ENCODE peak calls at places on chromosomes 7 and 10, in five cellular contexts. One of them, this sample, is unnamed.

GRCh38 chr7:24381919-24382505 is 98.0 kb downstream of the NPY start:
- DNase-seq in tibial nerve: no peak
- DNase-seq in mammary epithelial cell: peak; percentile 12
- DNase-seq in heart left ventricle: no peak
- DNase-seq in OCI-LY7: peak; percentile 79
- DNase-seq in this sample: no peak

GRCh38 chr7:82044497-82045080 is 274.7 kb upstream of the HGF start:
- DNase-seq in mammary epithelial cell: peak; percentile 29
- DNase-seq in tibial nerve: peak; percentile 76
- DNase-seq in heart left ventricle: peak; percentile 24
- DNase-seq in OCI-LY7: peak; percentile 37
- DNase-seq in this sample: no peak

GRCh38 chr7:44156453-44157010 is 15.4 kb upstream of the MYL7 start:
- DNase-seq in heart left ventricle: no peak
- DNase-seq in mammary epithelial cell: no peak
- DNase-seq in tibial nerve: no peak
- DNase-seq in OCI-LY7: no peak
- DNase-seq in this sample: no peak

GRCh38 chr7:33806284-33807157 is 98.8 kb upstream of the BMPER start:
- DNase-seq in heart left ventricle: peak; percentile 46
- DNase-seq in mammary epithelial cell: no peak
- DNase-seq in tibial nerve: no peak
- DNase-seq in OCI-LY7: no peak
- DNase-seq in this sample: no peak

GRCh38 chr10:36765777-36766176 is 359.6 kb upstream of the ANKRD30A start:
- DNase-seq in mammary epithelial cell: no peak
- DNase-seq in heart left ventricle: no peak
- DNase-seq in OCI-LY7: no peak
- DNase-seq in tibial nerve: no peak
- DNase-seq in this sample: no peak

GRCh38 chr10:124174071-124174566 is 80.7 kb upstream of the CHST15 start:
- DNase-seq in heart left ventricle: no peak
- DNase-seq in tibial nerve: no peak
- DNase-seq in OCI-LY7: no peak
- DNase-seq in mammary epithelial cell: no peak
- DNase-seq in this sample: peak; percentile 11

GRCh38 chr7:22802426-22802825 is 20.2 kb downstream of the TOMM7 start:
- DNase-seq in heart left ventricle: no peak
- DNase-seq in mammary epithelial cell: no peak
- DNase-seq in tibial nerve: no peak
- DNase-seq in OCI-LY7: no peak
- DNase-seq in this sample: no peak

GRCh38 chr10:27745719-27746363 is at the start of gene MKX:
- DNase-seq in tibial nerve: no peak
- DNase-seq in mammary epithelial cell: peak; percentile 41
- DNase-seq in OCI-LY7: no peak
- DNase-seq in heart left ventricle: peak; percentile 20
- DNase-seq in this sample: no peak

GRCh38 chr10:43137971-43138756 is at the start of gene CSGALNACT2:
- DNase-seq in OCI-LY7: peak; percentile 93
- DNase-seq in mammary epithelial cell: peak; percentile 85
- DNase-seq in heart left ventricle: peak; percentile 85
- DNase-seq in tibial nerve: peak; percentile 79
- DNase-seq in this sample: peak; percentile 86

GRCh38 chr7:123935436-123936381 is 10.7 kb downstream of the SPAM1 start:
- DNase-seq in OCI-LY7: no peak
- DNase-seq in mammary epithelial cell: no peak
- DNase-seq in tibial nerve: no peak
- DNase-seq in heart left ventricle: no peak
- DNase-seq in this sample: no peak

GRCh38 chr7:43850348-43851116 is 18.8 kb downstream of the MRPS24 start:
- DNase-seq in mammary epithelial cell: peak; percentile 79
- DNase-seq in OCI-LY7: no peak
- DNase-seq in heart left ventricle: no peak
- DNase-seq in tibial nerve: no peak
- DNase-seq in this sample: no peak

GRCh38 chr7:103752995-103753394 is 236.5 kb downstream of the RELN start:
- DNase-seq in heart left ventricle: no peak
- DNase-seq in OCI-LY7: no peak
- DNase-seq in mammary epithelial cell: peak; percentile 33
- DNase-seq in tibial nerve: no peak
- DNase-seq in this sample: no peak

GRCh38 chr10:45308707-45309106 is 6.7 kb downstream of the OR13A1 start:
- DNase-seq in tibial nerve: no peak
- DNase-seq in mammary epithelial cell: peak; percentile 3
- DNase-seq in heart left ventricle: no peak
- DNase-seq in OCI-LY7: peak; percentile 44
- DNase-seq in this sample: no peak

GRCh38 chr10:97485647-97486281 is 12.5 kb downstream of the MMS19 start:
- DNase-seq in mammary epithelial cell: no peak
- DNase-seq in tibial nerve: no peak
- DNase-seq in OCI-LY7: no peak
- DNase-seq in heart left ventricle: no peak
- DNase-seq in this sample: no peak

GRCh38 chr10:118785566-118785965 is 30.8 kb upstream of the CACUL1 start:
- DNase-seq in heart left ventricle: no peak
- DNase-seq in OCI-LY7: no peak
- DNase-seq in mammary epithelial cell: no peak
- DNase-seq in tibial nerve: no peak
- DNase-seq in this sample: no peak

GRCh38 chr10:6399241-6399701 is 180.8 kb downstream of the PRKCQ start:
- DNase-seq in tibial nerve: peak; percentile 71
- DNase-seq in OCI-LY7: peak; percentile 22
- DNase-seq in heart left ventricle: peak; percentile 50
- DNase-seq in mammary epithelial cell: no peak
- DNase-seq in this sample: no peak

GRCh38 chr10:10773109-10773508 is 244.6 kb upstream of the CELF2 start:
- DNase-seq in heart left ventricle: no peak
- DNase-seq in mammary epithelial cell: no peak
- DNase-seq in tibial nerve: no peak
- DNase-seq in OCI-LY7: no peak
- DNase-seq in this sample: no peak

GRCh38 chr10:91864099-91864498 is 45.2 kb downstream of the FGFBP3 start:
- DNase-seq in OCI-LY7: no peak
- DNase-seq in mammary epithelial cell: no peak
- DNase-seq in tibial nerve: no peak
- DNase-seq in heart left ventricle: no peak
- DNase-seq in this sample: no peak

GRCh38 chr7:110856704-110857103 is 234.2 kb upstream of the LRRN3 start:
- DNase-seq in tibial nerve: no peak
- DNase-seq in heart left ventricle: no peak
- DNase-seq in OCI-LY7: no peak
- DNase-seq in mammary epithelial cell: peak; percentile 2
- DNase-seq in this sample: no peak

GRCh38 chr10:24904830-24905229 is 47.6 kb downstream of the PRTFDC1 start:
- DNase-seq in heart left ventricle: no peak
- DNase-seq in OCI-LY7: no peak
- DNase-seq in tibial nerve: no peak
- DNase-seq in mammary epithelial cell: no peak
- DNase-seq in this sample: no peak

GRCh38 chr10:86614853-86615252 is 39.5 kb upstream of the OPN4 start:
- DNase-seq in mammary epithelial cell: no peak
- DNase-seq in heart left ventricle: no peak
- DNase-seq in OCI-LY7: peak; percentile 29
- DNase-seq in tibial nerve: no peak
- DNase-seq in this sample: no peak

GRCh38 chr7:6536262-6536770 is 14.9 kb downstream of the GRID2IP start:
- DNase-seq in tibial nerve: no peak
- DNase-seq in OCI-LY7: no peak
- DNase-seq in mammary epithelial cell: no peak
- DNase-seq in heart left ventricle: no peak
- DNase-seq in this sample: no peak

GRCh38 chr10:109939253-109939961 is 16.1 kb upstream of the XPNPEP1 start:
- DNase-seq in heart left ventricle: no peak
- DNase-seq in mammary epithelial cell: no peak
- DNase-seq in tibial nerve: no peak
- DNase-seq in OCI-LY7: no peak
- DNase-seq in this sample: no peak

GRCh38 chr7:32115831-32116230 is 45.6 kb upstream of the PDE1C start:
- DNase-seq in OCI-LY7: no peak
- DNase-seq in heart left ventricle: no peak
- DNase-seq in mammary epithelial cell: peak; percentile 73
- DNase-seq in tibial nerve: no peak
- DNase-seq in this sample: no peak

GRCh38 chr10:128095753-128096469 is 30.3 kb downstream of the MKI67 start:
- DNase-seq in OCI-LY7: no peak
- DNase-seq in mammary epithelial cell: no peak
- DNase-seq in heart left ventricle: no peak
- DNase-seq in tibial nerve: no peak
- DNase-seq in this sample: no peak

GRCh38 chr10:98309366-98310355 is 41.7 kb upstream of the LOXL4 start:
- DNase-seq in mammary epithelial cell: peak; percentile 50
- DNase-seq in tibial nerve: peak; percentile 67
- DNase-seq in heart left ventricle: peak; percentile 69
- DNase-seq in OCI-LY7: peak; percentile 10
- DNase-seq in this sample: no peak

GRCh38 chr7:112080441-112080840 is 125.8 kb downstream of the DOCK4 start:
- DNase-seq in mammary epithelial cell: peak; percentile 73
- DNase-seq in OCI-LY7: peak; percentile 18
- DNase-seq in tibial nerve: peak; percentile 35
- DNase-seq in heart left ventricle: no peak
- DNase-seq in this sample: no peak

GRCh38 chr10:110901954-110902819 is 16.8 kb downstream of the BBIP1 start:
- DNase-seq in OCI-LY7: no peak
- DNase-seq in heart left ventricle: no peak
- DNase-seq in mammary epithelial cell: peak; percentile 85
- DNase-seq in tibial nerve: no peak
- DNase-seq in this sample: no peak

GRCh38 chr10:61078542-61078941 is 134.6 kb upstream of the RHOBTB1 start:
- DNase-seq in mammary epithelial cell: no peak
- DNase-seq in heart left ventricle: no peak
- DNase-seq in OCI-LY7: no peak
- DNase-seq in tibial nerve: no peak
- DNase-seq in this sample: no peak

GRCh38 chr7:153576096-153576495 is 476.1 kb upstream of the DPP6 start:
- DNase-seq in OCI-LY7: no peak
- DNase-seq in heart left ventricle: no peak
- DNase-seq in tibial nerve: no peak
- DNase-seq in mammary epithelial cell: no peak
- DNase-seq in this sample: no peak
- H3K9me3 ChIP-seq in OCI-LY7: peaks cover 5% of the 10 kb centered on the region
- H3K9me3 ChIP-seq in heart left ventricle: peaks cover 17% of the 10 kb centered on the region
- H3K9me3 ChIP-seq in tibial nerve: no peaks in the 10 kb centered on the region
- H3K9me3 ChIP-seq in mammary epithelial cell: peaks cover 13% of the 10 kb centered on the region
- H3K9me3 ChIP-seq in this sample: peaks cover 13% of the 10 kb centered on the region

GRCh38 chr7:100089458-100090201 is 861 bp downstream of the COPS6 start:
- DNase-seq in mammary epithelial cell: no peak
- DNase-seq in heart left ventricle: no peak
- DNase-seq in tibial nerve: no peak
- DNase-seq in OCI-LY7: no peak
- DNase-seq in this sample: no peak

GRCh38 chr7:100093054-100093453 is 4.3 kb downstream of the COPS6 start:
- DNase-seq in tibial nerve: no peak
- DNase-seq in OCI-LY7: no peak
- DNase-seq in mammary epithelial cell: no peak
- DNase-seq in heart left ventricle: no peak
- DNase-seq in this sample: no peak

GRCh38 chr7:100088621-100089457 is at the start of gene COPS6:
- DNase-seq in tibial nerve: peak; percentile 86
- DNase-seq in heart left ventricle: peak; percentile 88
- DNase-seq in mammary epithelial cell: peak; percentile 77
- DNase-seq in OCI-LY7: peak; percentile 81
- DNase-seq in this sample: peak; percentile 79

GRCh38 chr7:100091411-100092181 is 2.8 kb downstream of the COPS6 start:
- DNase-seq in OCI-LY7: peak; percentile 36
- DNase-seq in heart left ventricle: no peak
- DNase-seq in mammary epithelial cell: peak; percentile 25
- DNase-seq in tibial nerve: no peak
- DNase-seq in this sample: no peak

DNA sequence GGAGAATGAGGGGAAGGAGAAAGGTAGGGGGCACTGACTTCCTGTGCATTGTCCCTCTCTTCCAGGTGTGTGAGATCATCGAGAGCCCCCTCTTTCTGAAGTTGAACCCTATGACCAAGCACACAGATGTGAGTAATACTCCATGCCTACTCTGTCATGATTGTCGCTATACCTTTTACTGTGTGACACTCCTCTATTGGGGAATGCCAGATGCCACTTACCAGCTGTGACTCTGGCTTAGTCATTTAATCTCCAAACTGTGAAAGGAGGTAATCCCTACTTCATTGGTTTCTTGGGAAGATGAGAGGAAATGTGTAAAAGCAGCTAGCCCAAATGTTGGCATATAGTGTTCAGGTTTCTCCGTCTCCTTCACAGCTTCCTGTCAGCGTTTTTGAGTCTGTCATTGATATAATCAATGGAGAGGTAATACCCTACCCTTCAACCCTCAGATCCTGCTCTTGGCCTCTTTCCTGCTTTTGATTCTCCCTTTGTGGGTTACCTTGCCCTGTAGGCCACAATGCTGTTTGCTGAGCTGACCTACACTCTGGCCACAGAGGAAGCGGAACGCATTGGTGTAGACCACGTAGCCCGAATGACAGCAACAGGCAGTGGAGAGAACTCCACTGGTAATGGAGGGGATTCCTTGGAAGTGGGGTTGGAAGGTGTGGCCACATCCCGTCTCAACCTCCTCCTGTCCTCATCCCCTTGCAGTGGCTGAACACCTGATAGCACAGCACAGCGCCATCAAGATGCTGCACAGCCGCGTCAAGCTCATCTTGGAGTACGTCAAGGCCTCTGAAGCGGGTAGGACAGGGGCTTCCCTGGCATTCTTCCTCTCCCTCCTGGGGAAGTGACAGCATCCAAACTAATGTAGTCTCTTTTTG is 2.0 kb downstream of the COPS6 start:
- DNase-seq in mammary epithelial cell: peak; percentile 20
- DNase-seq in tibial nerve: no peak
- DNase-seq in heart left ventricle: no peak
- DNase-seq in OCI-LY7: no peak
- DNase-seq in this sample: no peak
- H3K27ac ChIP-seq in mammary epithelial cell: no peak overlapping the region
- H3K27ac ChIP-seq in tibial nerve: no peak overlapping the region
- H3K27ac ChIP-seq in heart left ventricle: no peak overlapping the region
- H3K27ac ChIP-seq in OCI-LY7: peak overlapping the region; percentile 16
- H3K27ac ChIP-seq in this sample: no peak overlapping the region

GRCh38 chr10:133455611-133456031 is 1.9 kb downstream of the SCART1 start:
- DNase-seq in heart left ventricle: no peak
- DNase-seq in tibial nerve: no peak
- DNase-seq in OCI-LY7: no peak
- DNase-seq in mammary epithelial cell: no peak
- DNase-seq in this sample: no peak
- H3K9me3 ChIP-seq in heart left ventricle: no peaks in the 10 kb centered on the region
- H3K9me3 ChIP-seq in tibial nerve: no peaks in the 10 kb centered on the region
- H3K9me3 ChIP-seq in OCI-LY7: no peaks in the 10 kb centered on the region
- H3K9me3 ChIP-seq in mammary epithelial cell: peaks cover 31% of the 10 kb centered on the region
- H3K9me3 ChIP-seq in this sample: no peaks in the 10 kb centered on the region

DNA sequence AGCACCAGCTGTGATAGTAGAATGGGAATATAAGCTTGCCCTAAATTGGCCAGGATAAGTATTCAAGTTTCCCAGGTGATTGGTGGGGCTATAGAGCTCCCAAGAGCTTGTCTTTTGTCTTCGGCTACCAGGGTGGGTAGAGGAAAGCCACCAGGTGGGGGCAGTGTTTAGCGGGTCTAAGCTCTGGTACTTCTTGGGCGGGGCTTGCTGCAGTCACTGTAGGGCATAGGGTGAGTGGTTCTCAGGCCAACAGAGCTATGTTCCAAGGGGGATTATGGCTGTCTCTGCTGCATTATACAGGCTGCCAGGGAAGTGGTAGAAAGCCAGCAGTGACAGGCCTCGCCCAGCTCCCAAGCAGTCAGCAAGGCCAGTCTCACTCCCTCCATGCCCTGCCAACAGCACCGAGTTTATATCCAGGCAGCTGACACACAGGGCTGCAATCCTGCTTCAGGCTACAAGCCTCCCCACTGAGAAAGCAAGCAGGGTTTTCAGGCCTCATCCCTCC is 110.7 kb downstream of the ZNF467 start:
- DNase-seq in tibial nerve: peak; percentile 59
- DNase-seq in heart left ventricle: peak; percentile 58
- DNase-seq in mammary epithelial cell: peak; percentile 67
- DNase-seq in OCI-LY7: peak; percentile 72
- DNase-seq in this sample: peak; percentile 51
- H3K27ac ChIP-seq in tibial nerve: no peak overlapping the region
- H3K27ac ChIP-seq in heart left ventricle: no peak overlapping the region
- H3K27ac ChIP-seq in mammary epithelial cell: no peak overlapping the region
- H3K27ac ChIP-seq in OCI-LY7: no peak overlapping the region
- H3K27ac ChIP-seq in this sample: no peak overlapping the region

This sample was measured in CD4-positive, alpha-beta T cell.